ENCODE peak calls at places on chromosomes 6 and 20, in five cellular contexts. K, V, P, W and Q are unnamed samples. For H3K4me1, the result is how much of the 10 kb centered on the place peaks cover.

GRCh38 chr20:63009044-63009961 is 2.5 kb upstream of the BHLHE23 start:
- DNase-seq in K (peak), V (peak), P (peak), W (peak), Q (peak)

GRCh38 chr6:22800451-22800850 is 231.1 kb downstream of the HDGFL1 start:
- DNase-seq in K (no peak), V (no peak), P (no peak), W (no peak), Q (no peak)

GRCh38 chr6:100457251-100457990 is 7.3 kb downstream of the SIM1 start:
- DNase-seq in K (no peak), V (no peak), P (no peak), W (peak), Q (no peak)

GRCh38 chr6:27866370-27867050 is 45.7 kb downstream of the OR2B2 start:
- DNase-seq in K (peak), V (peak), P (no peak), W (peak), Q (no peak)

GRCh38 chr6:82111114-82111513 is 136.4 kb downstream of the IBTK start:
- DNase-seq in K (no peak), V (no peak), P (no peak), W (no peak), Q (no peak)

GRCh38 chr20:36573798-36574277 is 441 bp downstream of the TGIF2 start:
- DNase-seq in K (peak), V (peak), P (no peak), W (no peak), Q (no peak)

GRCh38 chr20:36881888-36882287 is 6.0 kb downstream of the TLDC2 start:
- DNase-seq in K (no peak), V (no peak), P (no peak), W (no peak), Q (no peak)

GRCh38 chr6:166786704-166787293 is 159.7 kb upstream of the RPS6KA2 start:
- DNase-seq in K (peak), V (peak), P (no peak), W (peak), Q (no peak)

GRCh38 chr6:36615018-36615761 is 21.0 kb downstream of the SRSF3 start:
- DNase-seq in K (peak), V (peak), P (peak), W (peak), Q (no peak)

GRCh38 chr6:106748547-106749207 is 119.3 kb downstream of the QRSL1 start:
- DNase-seq in K (no peak), V (no peak), P (no peak), W (no peak), Q (no peak)

GRCh38 chr20:57795347-57795697 is 85.5 kb upstream of the PMEPA1 start:
- DNase-seq in K (no peak), V (no peak), P (no peak), W (no peak), Q (no peak)

GRCh38 chr6:94323853-94324252 is 904.5 kb upstream of the EPHA7 start:
- DNase-seq in K (no peak), V (no peak), P (no peak), W (peak), Q (no peak)

GRCh38 chr20:39961667-39962066 is 727.4 kb downstream of the MAFB start:
- DNase-seq in K (no peak), V (no peak), P (no peak), W (no peak), Q (no peak)

GRCh38 chr6:107061125-107062020 is 33.4 kb downstream of the MTRES1 start:
- DNase-seq in K (no peak), V (peak), P (no peak), W (peak), Q (no peak)

GRCh38 chr6:42296614-42297013 is 79.0 kb upstream of the MRPS10 start:
- DNase-seq in K (no peak), V (no peak), P (no peak), W (no peak), Q (no peak)

GRCh38 chr20:43331911-43332310 is 125.8 kb upstream of the SRSF6 start:
- DNase-seq in K (no peak), V (no peak), P (no peak), W (no peak), Q (no peak)

GRCh38 chr20:61118429-61119224 is 133.4 kb upstream of the CDH4 start:
- DNase-seq in K (no peak), V (no peak), P (no peak), W (no peak), Q (no peak)

GRCh38 chr6:55397986-55398385 is 70.7 kb downstream of the GFRAL start:
- DNase-seq in K (no peak), V (no peak), P (no peak), W (no peak), Q (no peak)

GRCh38 chr6:43812850-43813584 is 43.0 kb downstream of the VEGFA start:
- DNase-seq in K (no peak), V (no peak), P (peak), W (peak), Q (no peak)

GRCh38 chr20:41300906-41301305 is 16.6 kb downstream of the ZHX3 start:
- DNase-seq in K (no peak), V (no peak), P (no peak), W (no peak), Q (no peak)

GRCh38 chr6:107633680-107634141 is 143.8 kb downstream of the SOBP start:
- DNase-seq in K (no peak), V (no peak), P (no peak), W (no peak), Q (no peak)

GRCh38 chr6:46042355-46042999 is 26.8 kb upstream of the CLIC5 start:
- DNase-seq in K (no peak), V (peak), P (no peak), W (peak), Q (no peak)

GRCh38 chr6:110097443-110097842 is 82.0 kb downstream of the WASF1 start:
- DNase-seq in K (no peak), V (no peak), P (no peak), W (no peak), Q (no peak)

GRCh38 chr20:20611165-20611564 is 101.3 kb downstream of the RALGAPA2 start:
- DNase-seq in K (no peak), V (no peak), P (no peak), W (no peak), Q (no peak)

GRCh38 chr6:154246723-154247118 is 109.9 kb downstream of the IPCEF1 start:
- DNase-seq in K (no peak), V (no peak), P (no peak), W (no peak), Q (no peak)

GRCh38 chr20:62351469-62352401 is 15.4 kb downstream of the LAMA5 start:
- DNase-seq in K (no peak), V (no peak), P (no peak), W (no peak), Q (no peak)

GRCh38 chr6:121641158-121641557 is 205.7 kb downstream of the GJA1 start:
- DNase-seq in K (no peak), V (no peak), P (no peak), W (no peak), Q (no peak)

GRCh38 chr6:89282749-89283148 is 32.4 kb downstream of the GABRR2 start:
- DNase-seq in K (no peak), V (no peak), P (no peak), W (no peak), Q (no peak)

GRCh38 chr6:91633374-91634184 is 1046.7 kb upstream of the MAP3K7 start:
- DNase-seq in K (no peak), V (peak), P (no peak), W (peak), Q (no peak)

GRCh38 chr6:146315321-146316254 is 228.0 kb upstream of the RAB32 start:
- DNase-seq in K (no peak), V (no peak), P (no peak), W (no peak), Q (no peak)

GRCh38 chr6:41894366-41895299 is 542 bp downstream of the USP49 start:
- DNase-seq in K (no peak), V (no peak), P (no peak), W (peak), Q (no peak)

GRCh38 chr20:33005908-33006775 is 1.4 kb upstream of the BPIFB2 start:
- DNase-seq in K (no peak), V (no peak), P (no peak), W (no peak), Q (no peak)

DNA sequence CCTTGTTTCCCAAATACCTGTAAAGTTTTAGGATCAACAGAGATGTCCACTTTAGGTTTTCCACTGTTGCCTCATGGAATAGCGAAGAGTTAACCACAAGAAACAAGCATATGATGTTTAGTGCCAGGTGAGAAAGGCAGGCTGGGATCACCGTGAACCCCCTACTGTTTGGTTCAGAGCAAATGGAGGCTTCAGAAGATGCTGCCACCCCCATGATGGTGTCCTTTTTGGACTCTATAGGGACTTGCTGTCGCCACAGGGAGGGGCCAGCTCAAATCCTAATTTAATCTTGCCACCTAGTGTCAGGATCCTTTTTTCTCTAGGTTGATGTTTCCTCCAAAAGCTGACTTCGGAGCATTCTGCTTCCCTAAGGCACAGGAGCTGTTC is 1.9 kb upstream of the DLL1 start:
- DNase-seq in K (no peak), V (no peak), P (no peak), W (peak), Q (no peak)
- H3K4me1 ChIP-seq in K (half or more), V (under half), P (under half), W (half or more), Q (under half)

GRCh38 chr6:39980839-39981580 is 46.7 kb upstream of the MOCS1 start:
- DNase-seq in K (no peak), V (peak), P (no peak), W (peak), Q (no peak)
- TF ChIP-seq CTCF in K (no peak), V (peak), P (peak), W (peak), Q (peak)

GRCh38 chr6:111267764-111268333 is 180.5 kb downstream of the SLC16A10 start:
- DNase-seq in K (no peak), V (no peak), P (no peak), W (no peak), Q (no peak)

GRCh38 chr6:111259089-111259831 is 172.0 kb downstream of the SLC16A10 start:
- DNase-seq in K (peak), V (peak), P (peak), W (peak), Q (peak)

GRCh38 chr6:111260570-111261298 is 173.4 kb downstream of the SLC16A10 start:
- DNase-seq in K (no peak), V (no peak), P (no peak), W (no peak), Q (no peak)

GRCh38 chr6:111265842-111266241 is 178.5 kb downstream of the SLC16A10 start:
- DNase-seq in K (no peak), V (no peak), P (no peak), W (no peak), Q (no peak)

DNA sequence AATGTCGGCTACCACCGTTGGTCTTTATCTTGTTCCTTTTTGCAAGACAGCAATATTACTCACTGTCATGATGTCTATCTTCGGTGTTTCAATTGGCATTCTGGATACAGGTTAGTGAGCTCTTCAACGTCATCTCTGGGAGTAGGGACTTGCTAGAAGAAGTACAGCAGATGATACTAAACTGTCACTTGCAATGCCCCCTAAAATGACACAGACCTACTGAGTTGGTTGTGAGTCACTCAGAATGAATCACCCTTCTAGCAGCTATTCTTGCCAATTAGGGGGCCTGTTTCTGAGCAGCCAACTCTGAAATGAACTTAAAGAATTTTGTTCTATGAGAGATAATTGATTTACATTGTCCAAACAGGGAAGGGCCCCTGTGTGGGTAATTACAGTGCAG is 176.5 kb downstream of the SLC16A10 start:
- DNase-seq in K (no peak), V (no peak), P (no peak), W (no peak), Q (no peak)
- H3K4me3 ChIP-seq in K (no peak), V (no peak), P (no peak), W (no peak), Q (no peak)

GRCh38 chr20:1858859-1859258 is 36.3 kb upstream of the SIRPA start:
- DNase-seq in K (no peak), V (no peak), P (no peak), W (no peak), Q (no peak)
- H3K4me1 ChIP-seq in K (under half), V (under half), P (under half), W (under half), Q (under half)

GRCh38 chr6:25637946-25638345 is 14.1 kb upstream of the SCGN start:
- DNase-seq in K (no peak), V (no peak), P (no peak), W (peak), Q (no peak)
- TF ChIP-seq CTCF in K (no peak), V (no peak), P (no peak), W (no peak), Q (no peak)

GRCh38 chr6:138431276-138432062 is 27.4 kb downstream of the HEBP2 start:
- DNase-seq in K (no peak), V (no peak), P (no peak), W (no peak), Q (no peak)
- H3K4me3 ChIP-seq in K (no peak), V (no peak), P (no peak), W (no peak), Q (no peak)

GRCh38 chr6:15874821-15875220 is 212.0 kb upstream of the DTNBP1 start:
- DNase-seq in K (no peak), V (no peak), P (no peak), W (no peak), Q (no peak)
- H3K4me1 ChIP-seq in K (under half), V (under half), P (under half), W (under half), Q (under half)